ENCODE peak calls at places on chromosomes 13 and 19, in nine cellular contexts. Z, N, V, F, H, T, U, M and E are unnamed samples.

GRCh38 chr13:100721885-100722512 is 47.4 kb upstream of the TMTC4 start:
- DNase-seq in Z (no peak), N (peak), V (peak), F (no peak), H (peak), T (peak), U (peak), M (no peak), E (peak)

GRCh38 chr19:19171821-19172532 is 1.9 kb upstream of the MEF2B start:
- DNase-seq in Z (no peak), N (no peak), V (no peak), F (no peak), H (no peak), T (no peak), U (no peak), M (no peak), E (no peak)

GRCh38 chr13:32748305-32748704 is 162.1 kb downstream of the PDS5B start:
- DNase-seq in Z (no peak), N (no peak), V (no peak), F (no peak), H (no peak), T (no peak), U (no peak), M (no peak), E (no peak)

GRCh38 chr13:36912983-36913382 is 7.1 kb downstream of the SMAD9 start:
- DNase-seq in Z (no peak), N (no peak), V (no peak), F (no peak), H (no peak), T (no peak), U (no peak), M (no peak), E (no peak)

GRCh38 chr13:95601216-95601615 is 43.3 kb downstream of the DZIP1 start:
- DNase-seq in Z (no peak), N (no peak), V (peak), F (no peak), H (no peak), T (no peak), U (no peak), M (no peak), E (no peak)

GRCh38 chr13:81676008-81676407 is 1335.1 kb upstream of the SPRY2 start:
- DNase-seq in Z (no peak), N (no peak), V (no peak), F (no peak), H (no peak), T (no peak), U (no peak), M (no peak), E (no peak)

GRCh38 chr13:85709721-85710120 is 89.5 kb downstream of the SLITRK6 start:
- DNase-seq in Z (no peak), N (no peak), V (no peak), F (no peak), H (no peak), T (no peak), U (no peak), M (no peak), E (no peak)

GRCh38 chr13:109699628-109700071 is 86.7 kb downstream of the IRS2 start:
- DNase-seq in Z (no peak), N (no peak), V (no peak), F (no peak), H (no peak), T (no peak), U (no peak), M (no peak), E (no peak)

GRCh38 chr19:18461471-18461870 is 23.5 kb upstream of the ISYNA1 start:
- DNase-seq in Z (no peak), N (no peak), V (no peak), F (no peak), H (no peak), T (no peak), U (no peak), M (no peak), E (no peak)

GRCh38 chr13:71860547-71861131 is 6.4 kb downstream of the DACH1 start:
- DNase-seq in Z (no peak), N (no peak), V (peak), F (no peak), H (no peak), T (no peak), U (no peak), M (no peak), E (no peak)

GRCh38 chr13:50651916-50652315 is 191.6 kb downstream of the DLEU7 start:
- DNase-seq in Z (no peak), N (no peak), V (no peak), F (no peak), H (no peak), T (no peak), U (no peak), M (no peak), E (no peak)

GRCh38 chr13:41837668-41838067 is 123.2 kb downstream of the VWA8 start:
- DNase-seq in Z (no peak), N (no peak), V (peak), F (no peak), H (no peak), T (no peak), U (no peak), M (no peak), E (no peak)

GRCh38 chr13:97121894-97122293 is 100.2 kb upstream of the MBNL2 start:
- DNase-seq in Z (no peak), N (no peak), V (peak), F (peak), H (no peak), T (no peak), U (no peak), M (no peak), E (no peak)

GRCh38 chr19:54570316-54570715 is 3.3 kb upstream of the LILRA2 start:
- DNase-seq in Z (no peak), N (no peak), V (no peak), F (no peak), H (no peak), T (no peak), U (no peak), M (no peak), E (no peak)

GRCh38 chr13:27792393-27793218 is at the start of gene GSX1:
- DNase-seq in Z (no peak), N (peak), V (peak), F (no peak), H (peak), T (no peak), U (no peak), M (no peak), E (no peak)

GRCh38 chr13:114070098-114070799 is 62.2 kb downstream of the RASA3 start:
- DNase-seq in Z (peak), N (no peak), V (no peak), F (no peak), H (no peak), T (no peak), U (no peak), M (peak), E (no peak)

GRCh38 chr19:56814656-56815055 is 25.9 kb downstream of the PEG3 start:
- DNase-seq in Z (no peak), N (no peak), V (no peak), F (no peak), H (no peak), T (no peak), U (no peak), M (no peak), E (no peak)

GRCh38 chr19:17948967-17949930 is 16.4 kb downstream of the CCDC124 start:
- DNase-seq in Z (no peak), N (no peak), V (no peak), F (no peak), H (no peak), T (no peak), U (no peak), M (no peak), E (no peak)

GRCh38 chr19:14487370-14488125 is 8.4 kb downstream of the GIPC1 start:
- DNase-seq in Z (no peak), N (no peak), V (no peak), F (no peak), H (no peak), T (no peak), U (no peak), M (no peak), E (no peak)

GRCh38 chr19:4206818-4207484 is 22.4 kb upstream of the EBI3 start:
- DNase-seq in Z (no peak), N (no peak), V (no peak), F (no peak), H (no peak), T (no peak), U (peak), M (no peak), E (no peak)

GRCh38 chr19:47111081-47111589 is 2.4 kb downstream of the ZC3H4 start:
- DNase-seq in Z (no peak), N (peak), V (peak), F (no peak), H (no peak), T (peak), U (no peak), M (peak), E (peak)

GRCh38 chr19:51607077-51607476 is 23.1 kb downstream of the SIGLEC5 start:
- DNase-seq in Z (no peak), N (no peak), V (no peak), F (no peak), H (no peak), T (no peak), U (no peak), M (no peak), E (no peak)

GRCh38 chr13:49495783-49496762 is at the start of gene PHF11:
- DNase-seq in Z (peak), N (peak), V (peak), F (peak), H (peak), T (peak), U (no peak), M (peak), E (peak)

GRCh38 chr19:10593820-10594637 is 6.9 kb upstream of the AP1M2 start:
- DNase-seq in Z (no peak), N (no peak), V (no peak), F (no peak), H (no peak), T (no peak), U (no peak), M (no peak), E (no peak)

GRCh38 chr13:27830010-27830409 is 37.7 kb downstream of the GSX1 start:
- DNase-seq in Z (no peak), N (peak), V (peak), F (no peak), H (peak), T (peak), U (peak), M (no peak), E (peak)

GRCh38 chr19:15812059-15812722 is 3.3 kb downstream of the OR10H1 start:
- DNase-seq in Z (no peak), N (peak), V (no peak), F (no peak), H (peak), T (peak), U (peak), M (no peak), E (no peak)

GRCh38 chr13:29791997-29792775 is 58.2 kb downstream of the UBL3 start:
- DNase-seq in Z (no peak), N (no peak), V (no peak), F (no peak), H (no peak), T (no peak), U (no peak), M (no peak), E (no peak)

GRCh38 chr13:99307648-99308339 is 595 bp upstream of the GPR183 start:
- DNase-seq in Z (no peak), N (peak), V (peak), F (peak), H (peak), T (peak), U (no peak), M (no peak), E (peak)

GRCh38 chr19:13181747-13182388 is 31.7 kb downstream of the IER2 start:
- DNase-seq in Z (peak), N (peak), V (peak), F (no peak), H (no peak), T (no peak), U (no peak), M (peak), E (peak)

GRCh38 chr13:98220188-98220765 is 43.2 kb upstream of the RNF113B start:
- DNase-seq in Z (no peak), N (no peak), V (no peak), F (no peak), H (no peak), T (no peak), U (no peak), M (no peak), E (no peak)

GRCh38 chr19:10604460-10604980 is 17.4 kb upstream of the AP1M2 start:
- DNase-seq in Z (no peak), N (no peak), V (peak), F (no peak), H (no peak), T (no peak), U (no peak), M (peak), E (no peak)

GRCh38 chr19:961866-962620 is 22.1 kb upstream of the WDR18 start:
- DNase-seq in Z (no peak), N (no peak), V (no peak), F (no peak), H (no peak), T (no peak), U (no peak), M (no peak), E (no peak)

GRCh38 chr19:6103217-6103644 is 7.1 kb downstream of the RFX2 start:
- DNase-seq in Z (peak), N (no peak), V (peak), F (peak), H (peak), T (no peak), U (no peak), M (peak), E (no peak)

GRCh38 chr19:18611327-18612050 is 1.2 kb upstream of the TMEM59L start:
- DNase-seq in Z (no peak), N (no peak), V (no peak), F (no peak), H (no peak), T (no peak), U (no peak), M (no peak), E (no peak)

GRCh38 chr19:38862321-38863059 is 12.7 kb upstream of the HNRNPL start:
- DNase-seq in Z (no peak), N (no peak), V (peak), F (no peak), H (no peak), T (no peak), U (no peak), M (peak), E (no peak)

GRCh38 chr19:4722671-4723464 is 774 bp downstream of the DPP9 start:
- DNase-seq in Z (no peak), N (no peak), V (peak), F (no peak), H (peak), T (peak), U (no peak), M (peak), E (no peak)

GRCh38 chr19:41206926-41207750 is 11.9 kb upstream of the AXL start:
- DNase-seq in Z (no peak), N (no peak), V (no peak), F (no peak), H (no peak), T (no peak), U (no peak), M (peak), E (no peak)
- H3K27ac ChIP-seq in Z (peak), N (no peak), V (no peak), F (no peak), H (peak), T (no peak), U (no peak), M (peak), E (no peak)

GRCh38 chr13:106596287-106596937 is 28.5 kb upstream of the ARGLU1 start:
- DNase-seq in Z (no peak), N (no peak), V (no peak), F (no peak), H (no peak), T (no peak), U (no peak), M (no peak), E (no peak)

GRCh38 chr13:106597190-106597589 is 29.3 kb upstream of the ARGLU1 start:
- DNase-seq in Z (no peak), N (no peak), V (no peak), F (no peak), H (no peak), T (no peak), U (no peak), M (no peak), E (no peak)

GRCh38 chr13:106599875-106600797 is 32.2 kb upstream of the ARGLU1 start:
- DNase-seq in Z (no peak), N (no peak), V (peak), F (no peak), H (no peak), T (no peak), U (no peak), M (no peak), E (no peak)

GRCh38 chr13:106595623-106596022 is 27.7 kb upstream of the ARGLU1 start:
- DNase-seq in Z (no peak), N (no peak), V (no peak), F (no peak), H (no peak), T (no peak), U (no peak), M (no peak), E (no peak)

GRCh38 chr13:106597759-106598395 is 29.9 kb upstream of the ARGLU1 start:
- DNase-seq in Z (no peak), N (no peak), V (no peak), F (no peak), H (no peak), T (no peak), U (no peak), M (no peak), E (no peak)
- H3K27ac ChIP-seq in Z (no peak), N (no peak), V (no peak), F (no peak), H (no peak), T (no peak), U (no peak), M (no peak), E (no peak)

DNA sequence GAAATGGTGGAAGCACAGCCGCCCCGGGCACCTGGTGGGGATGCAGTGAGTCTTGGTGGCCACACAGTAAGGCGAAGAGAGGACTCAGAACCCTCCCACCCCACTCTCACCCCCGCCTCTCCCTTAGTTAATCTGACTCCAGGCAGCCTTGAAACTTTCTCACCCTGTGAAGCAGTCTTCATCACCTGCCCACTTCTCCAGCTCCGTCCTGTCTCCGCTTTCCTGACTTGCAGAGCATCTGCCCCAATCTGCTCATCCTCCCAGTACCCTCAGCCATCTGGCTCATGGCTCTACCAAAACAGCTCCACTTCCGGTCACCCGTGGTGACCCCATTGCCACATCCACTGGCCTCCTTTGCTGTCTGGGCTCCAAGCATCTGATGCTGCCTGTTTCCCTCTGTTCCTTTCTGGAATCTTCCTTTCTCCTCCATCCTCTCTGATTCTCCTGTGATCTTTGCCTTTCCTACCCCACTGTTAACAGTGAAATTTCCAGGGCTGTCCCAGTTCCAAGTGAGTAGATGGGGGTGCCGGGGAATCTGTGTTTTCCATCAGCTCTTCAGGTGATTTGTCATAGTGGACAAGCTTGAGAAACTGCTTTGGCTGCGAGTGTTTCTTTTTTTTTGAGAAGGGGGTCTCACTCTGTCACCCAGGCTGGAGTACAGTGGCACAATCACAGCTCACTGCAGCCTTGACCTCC is 4.3 kb downstream of the USF2 start:
- DNase-seq in Z (no peak), N (no peak), V (no peak), F (no peak), H (no peak), T (no peak), U (no peak), M (no peak), E (no peak)
- H3K27ac ChIP-seq in Z (no peak), N (no peak), V (no peak), F (no peak), H (peak), T (no peak), U (no peak), M (no peak), E (no peak)

DNA sequence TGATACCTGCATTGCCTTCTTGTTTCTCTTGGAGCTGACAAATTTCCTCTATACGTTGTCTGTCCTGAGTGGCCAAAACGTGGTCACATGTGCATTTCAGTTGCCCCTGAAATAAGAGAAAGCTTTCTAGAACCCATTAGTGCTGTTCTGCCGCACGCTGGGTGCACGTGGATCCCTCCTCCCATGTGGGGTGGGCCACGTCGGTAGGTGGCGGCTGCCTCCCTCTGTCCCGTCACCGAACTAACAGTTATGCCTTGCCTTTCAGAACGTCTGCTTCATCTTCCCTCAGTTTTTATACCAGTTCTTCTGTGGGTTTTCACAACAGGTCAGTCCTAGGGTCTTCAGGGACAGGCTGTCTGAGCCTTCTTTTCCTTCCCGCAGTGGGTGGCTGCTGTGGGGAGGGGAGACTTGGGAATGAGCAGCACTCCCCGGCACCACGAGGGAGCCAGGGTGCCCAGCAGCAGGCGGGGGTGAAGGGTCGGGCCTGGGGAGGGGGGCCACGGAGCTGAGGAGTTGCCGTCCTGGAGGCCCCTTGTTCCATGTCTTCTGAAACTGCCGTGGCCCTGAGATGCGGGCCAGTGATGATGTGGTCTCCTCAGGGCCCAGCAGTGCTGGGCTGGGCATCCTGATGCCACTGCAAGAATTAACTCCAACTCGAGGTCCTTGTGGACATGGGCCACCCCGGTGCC is 109.7 kb upstream of the MCF2L start:
- DNase-seq in Z (no peak), N (no peak), V (no peak), F (no peak), H (no peak), T (no peak), U (no peak), M (no peak), E (no peak)
- H3K27ac ChIP-seq in Z (no peak), N (no peak), V (peak), F (no peak), H (no peak), T (no peak), U (no peak), M (no peak), E (no peak)

DNA sequence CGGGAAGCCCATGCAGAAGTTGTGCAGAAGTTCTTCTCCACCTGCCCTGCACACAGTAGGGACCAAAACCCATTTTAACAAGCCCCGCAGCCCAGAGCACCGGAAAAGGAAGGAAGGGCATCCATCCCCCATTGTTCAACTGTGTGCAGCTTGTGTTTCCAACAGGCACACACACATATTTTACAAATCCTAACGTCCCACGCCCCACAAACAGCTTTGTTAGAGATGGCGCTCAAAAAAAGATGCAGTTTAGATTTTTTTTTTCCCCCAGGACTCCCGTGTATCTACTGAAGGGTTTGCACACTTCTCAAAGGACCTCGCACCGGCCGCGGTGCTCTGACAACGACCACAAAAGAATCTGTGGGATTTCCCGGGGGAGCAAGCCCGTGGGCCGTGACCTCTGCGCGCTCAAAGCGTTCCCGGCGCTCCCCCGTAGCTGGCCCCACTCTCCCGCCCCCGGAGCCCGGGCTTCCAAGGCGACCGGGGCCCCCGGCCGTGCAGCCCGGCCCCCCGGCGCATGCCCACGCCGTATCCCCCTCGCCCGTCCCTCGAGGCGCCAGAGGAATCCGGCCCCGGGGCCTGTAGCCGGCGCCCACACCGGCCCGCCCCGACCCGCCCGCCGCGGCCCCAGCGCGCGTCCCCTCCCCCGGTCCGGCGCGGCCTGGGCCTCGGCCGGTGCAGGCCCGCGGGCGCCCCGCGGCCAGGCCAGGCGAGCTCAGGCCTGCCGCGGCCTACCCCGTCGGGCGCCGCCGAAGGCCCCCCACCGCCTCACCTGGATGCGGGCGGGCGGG is 523 bp downstream of the ELAVL1 start:
- DNase-seq in Z (no peak), N (peak), V (peak), F (no peak), H (no peak), T (no peak), U (no peak), M (no peak), E (peak)
- H3K27ac ChIP-seq in Z (peak), N (peak), V (no peak), F (no peak), H (peak), T (no peak), U (peak), M (peak), E (peak)